ENCODE peak calls at places on chromosomes 16 and 17, in seven cellular contexts. F is transverse colon, G is sigmoid colon, E is tibial nerve, O is upper lobe of left lung, N is K562, Y is SK-N-SH. M is an unnamed sample. For H3K4me1 and H3K27me3, the result is how much of the 10 kb centered on the place peaks cover.

GRCh38 chr17:15334266-15334665 is 7.1 kb downstream of the TEKT3 start:
- DNase-seq in F (no peak), G (no peak), E (no peak), O (no peak), N (no peak), Y (no peak), M (no peak)

GRCh38 chr16:49483651-49484451 is 110.2 kb downstream of the C16orf78 start:
- DNase-seq in F (no peak), G (peak), E (no peak), O (no peak), N (no peak), Y (no peak), M (peak)

GRCh38 chr17:40314557-40314953 is 5.6 kb downstream of the RARA start:
- DNase-seq in F (peak), G (peak), E (no peak), O (peak), N (no peak), Y (peak), M (peak)

GRCh38 chr17:40086150-40087044 is 14.0 kb downstream of the NR1D1 start:
- DNase-seq in F (peak), G (no peak), E (no peak), O (no peak), N (peak), Y (peak), M (peak)

GRCh38 chr17:16417399-16417798 is 2.0 kb downstream of the TRPV2 start:
- DNase-seq in F (no peak), G (no peak), E (no peak), O (no peak), N (no peak), Y (no peak), M (no peak)

GRCh38 chr16:88527186-88527936 is 42.8 kb upstream of the ZC3H18 start:
- DNase-seq in F (peak), G (peak), E (peak), O (peak), N (peak), Y (peak), M (peak)

GRCh38 chr17:13334374-13334773 is 267.4 kb downstream of the HS3ST3A1 start:
- DNase-seq in F (no peak), G (no peak), E (no peak), O (no peak), N (no peak), Y (no peak), M (no peak)

GRCh38 chr17:47862621-47863440 is 11.9 kb upstream of the SP6 start:
- DNase-seq in F (no peak), G (no peak), E (no peak), O (no peak), N (no peak), Y (no peak), M (no peak)

GRCh38 chr16:3536271-3536671 is 35.5 kb downstream of the CLUAP1 start:
- DNase-seq in F (no peak), G (no peak), E (no peak), O (no peak), N (no peak), Y (no peak), M (no peak)

GRCh38 chr17:60154616-60155426 is 5.0 kb downstream of the CA4 start:
- DNase-seq in F (no peak), G (no peak), E (peak), O (no peak), N (no peak), Y (peak), M (no peak)

GRCh38 chr16:63292036-63292435 is 1255.8 kb upstream of the CDH8 start:
- DNase-seq in F (no peak), G (peak), E (no peak), O (no peak), N (no peak), Y (no peak), M (no peak)

GRCh38 chr16:67268136-67268579 is 11.2 kb upstream of the PLEKHG4 start:
- DNase-seq in F (no peak), G (peak), E (no peak), O (peak), N (peak), Y (no peak), M (peak)

GRCh38 chr17:82984751-82985435 is 94.5 kb upstream of the METRNL start:
- DNase-seq in F (no peak), G (no peak), E (no peak), O (no peak), N (no peak), Y (peak), M (no peak)

DNA sequence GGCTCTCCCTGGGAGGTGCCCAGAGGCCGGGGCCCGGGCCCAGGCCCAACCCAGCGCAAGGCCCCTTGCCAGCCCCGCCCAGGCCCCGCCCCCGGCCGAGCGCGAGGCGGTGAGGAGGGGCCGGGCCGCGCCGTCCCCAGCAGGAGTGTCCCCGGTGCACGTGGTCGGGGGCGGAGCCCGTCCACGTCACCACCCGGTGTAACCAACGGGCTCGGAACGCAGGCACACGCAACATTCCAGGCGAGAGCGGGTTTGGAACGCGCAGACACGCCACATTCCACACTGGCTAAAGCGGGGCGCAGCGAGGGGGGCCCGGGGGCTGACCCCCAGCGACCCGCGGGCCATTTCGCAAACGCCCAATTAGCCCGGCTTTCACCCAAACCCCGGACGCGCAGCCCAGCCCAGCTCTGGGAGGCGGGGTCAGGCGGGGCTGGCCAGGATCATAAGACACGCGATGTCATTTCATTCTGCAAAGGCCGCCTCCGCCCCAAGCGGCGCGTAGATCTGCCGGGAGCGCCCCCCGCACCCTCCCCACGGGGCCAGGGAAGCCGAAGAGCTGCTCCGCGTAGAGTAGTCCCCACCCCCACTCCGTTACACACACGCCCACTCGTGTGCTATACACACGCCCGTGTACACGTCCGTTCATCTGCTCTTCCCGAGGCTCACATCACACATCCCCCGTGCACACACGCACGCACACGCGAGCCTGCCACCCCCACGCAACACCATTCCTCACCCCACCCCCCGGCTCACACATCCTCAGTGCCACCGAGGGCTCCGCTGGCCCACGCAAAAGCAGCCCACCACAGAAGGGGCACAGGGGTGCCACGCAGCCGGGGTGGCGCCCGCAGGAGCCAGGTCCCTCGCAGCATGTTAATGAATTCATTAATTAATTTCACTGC is 1.0 kb downstream of the MNT start:
- DNase-seq in F (peak), G (peak), E (peak), O (peak), N (peak), Y (peak), M (peak)
- TF ChIP-seq EP300 in F (peak), G (no peak), E (peak), O (peak), N (no peak), Y (no peak), M (peak)

GRCh38 chr16:57266531-57267268 is 17.8 kb downstream of the PLLP start:
- DNase-seq in F (no peak), G (no peak), E (no peak), O (no peak), N (no peak), Y (peak), M (no peak)
- H3K4me1 ChIP-seq in F (under half), G (under half), E (under half), O (half or more), N (under half), Y (under half), M (under half)

DNA sequence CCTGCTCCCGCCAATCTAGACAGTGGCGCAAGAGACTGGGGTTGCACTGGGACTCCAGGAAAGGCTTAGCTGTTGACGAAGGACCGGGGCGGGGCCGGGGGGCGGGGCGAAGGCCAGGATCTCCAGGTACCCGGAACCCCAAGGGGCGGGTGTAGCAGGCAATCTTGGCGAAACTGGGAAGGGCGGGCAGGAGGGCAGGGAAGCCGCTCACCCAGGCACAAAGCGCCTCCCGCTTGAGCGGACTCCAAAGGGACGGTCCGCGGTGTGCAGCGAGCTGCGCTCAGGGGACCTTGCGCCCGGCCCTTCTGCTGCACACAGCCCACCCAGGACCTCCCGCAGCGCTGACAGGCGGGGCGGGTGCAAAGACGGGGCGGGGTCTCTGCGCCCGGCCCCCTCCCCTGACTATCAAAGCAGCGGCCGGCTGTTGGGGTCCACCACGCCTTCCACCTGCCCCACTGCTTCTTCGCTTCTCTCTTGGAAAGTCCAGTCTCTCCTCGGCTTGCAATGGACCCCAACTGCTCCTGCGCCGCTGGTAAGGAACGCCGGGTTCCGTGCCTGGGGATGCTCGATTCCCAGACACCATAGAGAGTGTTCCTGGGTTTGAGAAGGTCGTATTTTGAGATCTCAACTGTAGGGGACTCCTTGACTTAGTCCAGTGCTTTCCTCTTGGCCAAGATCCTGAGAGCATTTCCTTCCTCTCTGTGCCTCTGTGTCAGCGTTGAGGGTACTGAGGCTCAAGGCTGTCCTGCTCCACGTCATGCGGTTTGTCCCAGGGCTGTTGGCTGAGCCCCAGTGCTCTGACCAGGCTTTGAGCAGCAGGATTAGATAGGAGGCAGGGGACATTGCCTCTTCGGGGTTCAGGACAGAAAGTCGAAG is at the start of gene MT1F:
- DNase-seq in F (peak), G (peak), E (peak), O (peak), N (peak), Y (peak), M (no peak)
- H3K27me3 ChIP-seq in F (under half), G (under half), E (under half), O (under half), N (under half), Y (under half), M (under half)

GRCh38 chr17:30505868-30506417 is 28.7 kb downstream of the GOSR1 start:
- DNase-seq in F (no peak), G (no peak), E (no peak), O (no peak), N (no peak), Y (no peak), M (no peak)

GRCh38 chr17:30506423-30506822 is 29.2 kb downstream of the GOSR1 start:
- DNase-seq in F (no peak), G (no peak), E (no peak), O (no peak), N (no peak), Y (no peak), M (no peak)

GRCh38 chr17:30503558-30503957 is 26.4 kb downstream of the GOSR1 start:
- DNase-seq in F (no peak), G (no peak), E (no peak), O (no peak), N (no peak), Y (no peak), M (no peak)
- TF ChIP-seq EP300 in F (no peak), G (no peak), E (no peak), O (no peak), N (no peak), Y (no peak), M (no peak)

GRCh38 chr16:85854935-85855334 is 44.0 kb upstream of the IRF8 start:
- DNase-seq in F (no peak), G (no peak), E (no peak), O (no peak), N (no peak), Y (no peak), M (no peak)

GRCh38 chr16:85858984-85859817 is 39.8 kb upstream of the IRF8 start:
- DNase-seq in F (no peak), G (no peak), E (no peak), O (no peak), N (no peak), Y (no peak), M (no peak)

GRCh38 chr16:85857406-85857805 is 41.6 kb upstream of the IRF8 start:
- DNase-seq in F (no peak), G (no peak), E (no peak), O (no peak), N (no peak), Y (no peak), M (no peak)

GRCh38 chr16:85856054-85856453 is 42.9 kb upstream of the IRF8 start:
- DNase-seq in F (no peak), G (no peak), E (no peak), O (no peak), N (no peak), Y (no peak), M (no peak)

DNA sequence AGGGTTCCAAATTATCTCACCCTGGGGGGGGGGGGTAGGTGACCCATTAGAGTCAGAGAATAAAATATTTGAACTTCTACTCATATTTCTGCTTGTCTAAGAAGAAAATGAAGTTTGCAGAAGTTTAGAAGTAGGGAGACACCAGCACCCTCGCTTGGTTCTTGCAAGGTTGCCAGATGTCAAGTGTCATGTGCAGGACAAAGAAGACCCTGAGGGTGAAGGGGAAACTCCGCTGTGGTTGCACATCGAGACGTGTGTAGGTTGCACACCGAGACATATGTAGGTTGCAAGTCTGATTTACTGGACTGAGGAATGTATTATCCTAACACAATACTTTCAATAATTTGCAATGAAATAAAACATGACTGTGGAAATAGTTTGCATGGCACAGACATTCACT is 42.4 kb upstream of the IRF8 start:
- DNase-seq in F (no peak), G (no peak), E (no peak), O (no peak), N (no peak), Y (no peak), M (no peak)
- H3K4me1 ChIP-seq in F (under half), G (under half), E (under half), O (under half), N (under half), Y (under half), M (under half)

GRCh38 chr17:50044483-50044882 is 11.4 kb upstream of the ITGA3 start:
- DNase-seq in F (no peak), G (no peak), E (no peak), O (no peak), N (no peak), Y (no peak), M (peak)
- H3K27me3 ChIP-seq in F (under half), G (under half), E (under half), O (under half), N (under half), Y (under half), M (under half)

DNA sequence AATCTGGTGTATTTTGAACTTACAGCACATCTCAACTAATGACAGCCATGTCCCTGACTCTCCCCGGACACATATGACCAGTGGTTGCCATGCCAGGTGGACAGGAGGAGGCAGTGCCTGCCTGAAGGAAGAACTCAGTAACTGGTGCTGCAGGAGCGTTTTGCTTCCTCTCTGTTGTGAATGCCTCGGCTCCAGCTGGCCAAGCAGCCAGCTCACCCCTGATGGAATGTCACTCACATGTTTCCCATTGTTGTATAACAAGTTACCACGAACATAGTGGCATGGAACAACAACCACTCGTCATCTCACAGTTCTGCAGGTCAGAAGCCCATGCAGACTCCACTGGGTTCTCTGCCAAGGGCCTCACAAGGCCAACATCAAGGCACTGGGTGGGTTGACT is 20.1 kb upstream of the IRF8 start:
- DNase-seq in F (no peak), G (no peak), E (no peak), O (no peak), N (no peak), Y (no peak), M (no peak)
- TF ChIP-seq EP300 in F (no peak), G (no peak), E (no peak), O (no peak), N (no peak), Y (no peak), M (no peak)

DNA sequence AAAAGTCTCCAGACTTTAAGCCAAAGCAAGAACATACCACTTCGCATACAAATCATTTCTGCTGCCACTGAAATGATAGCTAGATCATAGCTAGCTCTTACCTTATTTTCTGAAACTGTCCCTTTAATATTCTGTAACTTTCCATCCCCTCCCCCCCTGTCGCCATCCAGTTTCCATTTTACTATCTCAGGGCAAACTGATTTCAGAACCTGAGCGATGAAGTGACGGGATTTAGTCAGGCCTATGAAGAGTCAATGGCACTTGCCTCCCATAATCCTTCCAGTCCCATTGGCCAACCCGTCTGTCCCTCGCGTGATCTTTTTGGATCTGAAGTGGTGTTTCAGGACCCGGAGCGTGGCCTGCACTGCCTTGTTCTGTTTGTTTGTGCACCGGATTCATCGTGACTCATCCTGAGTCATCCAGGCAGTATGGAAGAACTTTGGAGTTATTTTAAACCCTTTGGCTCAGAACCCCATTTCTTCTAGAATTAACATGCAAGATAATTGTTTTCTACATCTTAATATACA is 199.8 kb upstream of the CHMP6 start:
- DNase-seq in F (peak), G (peak), E (peak), O (peak), N (peak), Y (no peak), M (peak)
- H3K4me1 ChIP-seq in F (under half), G (half or more), E (under half), O (under half), N (under half), Y (half or more), M (under half)